ENCODE peak calls at places on chromosomes 12 and 14, in seven cellular contexts. S is A673, F is cardiac muscle cell, J is OCI-LY7, A is suprapubic skin, W is heart right ventricle, P is gastrocnemius medialis. Z is an unnamed sample.

GRCh38 chr14:30966415-30967363 is 58.8 kb upstream of the AP4S1 start:
- DNase-seq in W (no peak), F (no peak), J (no peak), A (no peak), S (no peak), P (no peak), Z (no peak)

GRCh38 chr14:36996133-36996856 is 176.1 kb downstream of the SLC25A21 start:
- DNase-seq in F (no peak), J (no peak), W (no peak), P (no peak), A (no peak), S (no peak), Z (no peak)

GRCh38 chr12:109393437-109394345 is 46.0 kb downstream of the MYO1H start:
- DNase-seq in F (peak; percentile 78), A (no peak), J (peak; percentile 73), W (no peak), S (peak; percentile 74), P (no peak), Z (no peak)

GRCh38 chr12:47787596-47788319 is 14.7 kb downstream of the SLC48A1 start:
- DNase-seq in F (no peak), J (no peak), S (no peak), P (no peak), A (no peak), W (peak; percentile 3), Z (no peak)

GRCh38 chr14:79420725-79421124 is 790.6 kb downstream of the DIO2 start:
- DNase-seq in A (no peak), P (no peak), S (no peak), F (peak; percentile 27), J (no peak), W (no peak), Z (no peak)

GRCh38 chr14:93375673-93376156 is 28.7 kb downstream of the COX8C start:
- DNase-seq in W (no peak), P (no peak), J (peak; percentile 79), F (no peak), A (no peak), S (no peak), Z (no peak)

GRCh38 chr12:726281-727140 is 25.9 kb upstream of the WNK1 start:
- DNase-seq in P (peak; percentile 26), S (no peak), W (no peak), A (no peak), J (no peak), F (no peak), Z (no peak)

GRCh38 chr12:64452559-64453329 is 824 bp downstream of the TBK1 start:
- DNase-seq in F (peak; percentile 13), S (peak; percentile 41), J (peak; percentile 15), P (no peak), W (no peak), A (no peak), Z (no peak)

GRCh38 chr12:14828896-14829295 is 14.4 kb downstream of the ART4 start:
- DNase-seq in S (peak; percentile 19), J (no peak), W (no peak), P (no peak), F (peak; percentile 7), A (no peak), Z (no peak)

GRCh38 chr14:63475761-63476160 is 67.4 kb downstream of the PPP2R5E start:
- DNase-seq in A (no peak), J (no peak), F (no peak), W (no peak), S (no peak), P (no peak), Z (no peak)

GRCh38 chr14:73237219-73237785 is at the start of gene PAPLN:
- DNase-seq in W (no peak), F (peak; percentile 32), S (no peak), J (no peak), A (no peak), P (no peak), Z (no peak)

GRCh38 chr14:106883218-106883692 is 1356.9 kb downstream of the TMEM121 start:
- DNase-seq in J (peak; percentile 31), P (no peak), A (no peak), F (no peak), S (peak; percentile 53), W (peak; percentile 19), Z (no peak)

GRCh38 chr12:27237790-27238771 is 6.0 kb upstream of the STK38L start:
- DNase-seq in J (peak; percentile 11), F (no peak), S (no peak), P (no peak), W (no peak), A (no peak), Z (no peak)

GRCh38 chr12:25725874-25726273 is 172.8 kb upstream of the LMNTD1 start:
- DNase-seq in A (no peak), F (no peak), S (no peak), J (no peak), W (no peak), P (no peak), Z (no peak)

GRCh38 chr14:32023540-32023939 is 53.6 kb upstream of the ARHGAP5 start:
- DNase-seq in F (no peak), P (no peak), J (no peak), S (no peak), W (no peak), A (no peak), Z (no peak)

GRCh38 chr12:18074001-18074400 is 16.0 kb downstream of the RERGL start:
- DNase-seq in J (no peak), S (no peak), W (no peak), F (no peak), A (no peak), P (no peak), Z (no peak)

GRCh38 chr12:128612150-128612850 is 211.5 kb downstream of the SLC15A4 start:
- DNase-seq in F (no peak), S (no peak), J (no peak), A (no peak), W (no peak), P (no peak), Z (no peak)

GRCh38 chr12:47397664-47398281 is 308.1 kb downstream of the RPAP3 start:
- DNase-seq in P (no peak), S (peak; percentile 87), A (no peak), F (no peak), W (no peak), J (peak; percentile 60), Z (no peak)

GRCh38 chr14:92341791-92342190 is 18.8 kb downstream of the SLC24A4 start:
- DNase-seq in S (no peak), F (no peak), P (no peak), J (no peak), A (no peak), W (no peak), Z (no peak)

GRCh38 chr12:85310456-85311076 is 30.5 kb downstream of the ALX1 start:
- DNase-seq in W (no peak), A (no peak), F (no peak), S (peak; percentile 60), P (no peak), J (peak; percentile 10), Z (no peak)

GRCh38 chr12:44286821-44287220 is 450.9 kb downstream of the TMEM117 start:
- DNase-seq in P (no peak), S (peak; percentile 54), A (no peak), W (no peak), F (no peak), J (no peak), Z (no peak)
- TF ChIP-seq CTCF in P (no peak), S (no peak), A (no peak), W (no peak), F (no peak), J (no peak), Z (no peak)

GRCh38 chr14:103522649-103523582 is at the start of gene CKB:
- DNase-seq in F (peak; percentile 88), W (peak; percentile 80), A (peak; percentile 81), J (no peak), S (peak; percentile 78), P (no peak), Z (no peak)
- H3K4me3 ChIP-seq in F (peak within 1 kb of the TSS; percentile 55), W (peak within 1 kb of the TSS; percentile 62), A (peak within 1 kb of the TSS; percentile 65), J (peak within 1 kb of the TSS; percentile 52), S (peak within 1 kb of the TSS; percentile 83), P (peak within 1 kb of the TSS; percentile 59), Z (peak within 1 kb of the TSS; percentile 53)

DNA sequence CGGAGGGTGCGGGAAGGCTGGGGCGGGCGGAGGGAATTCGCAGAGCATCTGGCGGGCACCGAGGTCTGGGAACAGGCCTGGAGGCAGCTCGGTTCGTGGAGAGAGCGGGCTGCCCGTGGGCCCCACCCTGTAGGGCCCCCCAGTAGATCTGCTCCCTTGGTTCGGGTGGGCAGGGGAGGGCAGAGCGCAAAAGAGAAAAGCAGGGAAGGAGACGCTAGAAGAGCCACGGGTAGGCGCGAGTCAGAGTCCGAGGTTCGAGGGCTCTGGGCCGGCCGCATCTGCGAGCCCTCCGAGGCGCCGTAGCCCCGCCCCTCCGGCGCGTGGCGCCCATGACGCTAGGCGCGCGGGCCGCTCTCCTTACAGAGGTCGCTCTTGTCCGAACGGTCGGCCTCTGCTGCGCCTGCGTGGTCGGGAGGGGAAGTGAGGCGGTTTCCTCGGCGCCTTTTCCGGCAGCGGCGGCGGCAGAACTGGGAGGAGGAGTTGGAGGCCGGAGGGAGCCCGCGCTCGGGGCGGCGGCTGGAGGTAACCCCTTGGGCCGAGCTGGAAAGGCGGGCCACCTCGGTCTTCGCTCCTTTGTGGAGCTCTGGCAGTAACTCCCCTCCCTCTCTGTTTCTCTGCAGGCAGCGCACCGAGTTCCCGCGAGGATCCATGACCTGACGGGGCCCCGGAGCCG is at the start of gene ARF6:
- DNase-seq in F (peak; percentile 98), A (peak; percentile 99), W (peak; percentile 100), P (peak; percentile 98), S (peak; percentile 98), J (peak; percentile 99), Z (peak; percentile 86)
- TF ChIP-seq CTCF in F (peak; percentile 21), A (no peak), W (peak; percentile 45), P (peak; percentile 22), S (no peak), J (no peak), Z (no peak)

GRCh38 chr12:10389941-10390340 is at the start of gene KLRK1:
- DNase-seq in A (no peak), P (no peak), W (no peak), F (no peak), J (no peak), S (no peak), Z (no peak)

GRCh38 chr12:10381912-10382628 is 7.8 kb downstream of the KLRK1 start:
- DNase-seq in A (no peak), F (no peak), S (no peak), W (no peak), J (no peak), P (no peak), Z (no peak)

GRCh38 chr12:10385181-10385613 is 4.6 kb downstream of the KLRK1 start:
- DNase-seq in F (no peak), P (no peak), J (no peak), S (peak; percentile 39), W (no peak), A (no peak), Z (peak; percentile 41)

GRCh38 chr12:10388611-10389010 is 1.2 kb downstream of the KLRK1 start:
- DNase-seq in W (no peak), F (no peak), J (no peak), P (no peak), S (no peak), A (no peak), Z (no peak)

GRCh38 chr12:10384191-10384590 is 5.7 kb downstream of the KLRK1 start:
- DNase-seq in J (no peak), P (no peak), A (no peak), S (no peak), F (no peak), W (no peak), Z (no peak)
- H3K4me3 ChIP-seq in J (no peak overlapping the region), P (no peak overlapping the region), A (no peak overlapping the region), S (no peak overlapping the region), F (no peak overlapping the region), W (no peak overlapping the region), Z (no peak overlapping the region)

GRCh38 chr12:78120866-78121590 is 290.3 kb downstream of the NAV3 start:
- DNase-seq in A (no peak), F (no peak), W (no peak), J (peak; percentile 54), P (no peak), S (peak; percentile 37), Z (peak; percentile 7)
- TF ChIP-seq CTCF in A (no peak), F (peak; percentile 40), W (peak; percentile 46), J (peak; percentile 82), P (no peak), S (peak; percentile 55), Z (peak; percentile 44)

GRCh38 chr14:100639280-100639679 is 52.1 kb upstream of the BEGAIN start:
- DNase-seq in P (no peak), S (no peak), J (no peak), F (no peak), W (no peak), A (no peak), Z (no peak)
- H3K4me3 ChIP-seq in P (no peak overlapping the region), S (no peak overlapping the region), J (no peak overlapping the region), F (no peak overlapping the region), W (no peak overlapping the region), A (no peak overlapping the region), Z (no peak overlapping the region)

Z was measured in retinal pigment epithelial cell.